ENCODE peak calls at places on chromosomes 13 and 19, in seven cellular contexts. P is thoracic aorta, N is AG09319, O is neural crest cell, S is AG04450, C is fibroblast of the aortic adventitia, K is ascending aorta. T is an unnamed sample.
A peak's percentile ranks its signal among the peaks of the same experiment; 100 is the strongest.

GRCh38 chr19:29255006-29255405 is 42.1 kb upstream of the UQCRFS1 start:
- DNase-seq in N (no peak), K (no peak), P (no peak), S (no peak), O (no peak), C (no peak), T (peak; percentile 37)

GRCh38 chr19:36972594-36972993 is 56.5 kb downstream of the ZNF568 start:
- DNase-seq in P (no peak), S (no peak), C (no peak), N (no peak), O (no peak), K (no peak), T (no peak)

GRCh38 chr19:47351545-47351944 is 2.4 kb downstream of the DHX34 start:
- DNase-seq in O (no peak), K (no peak), C (peak; percentile 32), N (no peak), P (no peak), S (no peak), T (no peak)

GRCh38 chr19:44570984-44571684 is 41.7 kb upstream of the CEACAM20 start:
- DNase-seq in O (peak; percentile 70), S (peak; percentile 67), N (peak; percentile 55), K (peak; percentile 77), C (peak; percentile 91), P (peak; percentile 35), T (no peak)

GRCh38 chr13:106348032-106348431 is 187.4 kb downstream of the EFNB2 start:
- DNase-seq in N (no peak), O (no peak), K (no peak), S (no peak), P (no peak), C (peak; percentile 13), T (no peak)

GRCh38 chr19:48529156-48529555 is 17.5 kb upstream of the LMTK3 start:
- DNase-seq in C (no peak), S (no peak), P (no peak), N (no peak), K (no peak), O (no peak), T (no peak)

GRCh38 chr19:4304509-4305252 is at the start of gene FSD1:
- DNase-seq in S (no peak), P (no peak), N (no peak), K (no peak), C (peak; percentile 42), O (peak; percentile 80), T (peak; percentile 86)

GRCh38 chr13:77176350-77176749 is 149.4 kb upstream of the FBXL3 start:
- DNase-seq in C (peak; percentile 3), K (no peak), N (no peak), S (peak; percentile 42), O (no peak), P (no peak), T (no peak)

GRCh38 chr13:100827489-100828000 is 152.9 kb upstream of the TMTC4 start:
- DNase-seq in P (no peak), S (no peak), K (no peak), N (no peak), O (no peak), C (peak; percentile 19), T (no peak)

GRCh38 chr13:43545317-43545874 is 241.4 kb downstream of the ENOX1 start:
- DNase-seq in P (no peak), N (no peak), C (peak; percentile 60), S (no peak), K (no peak), O (no peak), T (no peak)

GRCh38 chr19:2973229-2973628 is 4.1 kb upstream of the TLE6 start:
- DNase-seq in O (no peak), K (peak; percentile 73), P (no peak), C (no peak), N (no peak), S (no peak), T (no peak)

GRCh38 chr13:28819748-28820098 is 416 bp upstream of the MTUS2 start:
- DNase-seq in N (no peak), K (peak; percentile 76), S (no peak), O (peak; percentile 68), P (no peak), C (peak; percentile 4), T (peak; percentile 82)
- TF ChIP-seq CTCF in N (peak; percentile 8), K (peak; percentile 75), S (no peak), O (peak; percentile 56), P (no peak), C (peak; percentile 19), T (peak; percentile 67)

DNA sequence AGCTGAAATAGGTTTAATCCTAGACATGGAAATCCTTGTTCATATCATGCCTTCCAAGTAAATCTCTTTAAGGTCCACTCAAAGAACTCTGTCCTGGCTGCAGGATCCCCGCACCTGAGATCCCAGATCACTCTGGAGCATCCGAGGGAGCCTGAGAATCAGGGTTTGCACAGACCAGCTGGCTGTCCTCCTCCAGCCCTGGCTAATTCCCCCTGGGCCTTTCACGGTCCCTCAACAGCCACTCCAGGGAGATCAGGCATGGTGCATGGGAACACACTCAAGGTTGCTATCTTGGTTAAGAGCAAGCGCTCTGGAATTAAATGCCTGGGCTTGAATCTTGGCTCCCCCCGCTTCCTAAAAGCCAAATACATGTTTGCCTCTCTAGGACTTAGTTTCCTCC is 130.8 kb downstream of the IRS2 start:
- DNase-seq in S (no peak), C (no peak), P (no peak), K (no peak), N (no peak), O (no peak), T (no peak)
- TF ChIP-seq CTCF in S (no peak), C (no peak), P (no peak), K (no peak), N (no peak), O (no peak), T (no peak)

GRCh38 chr13:23160241-23161175 is 20.3 kb upstream of the SGCG start:
- DNase-seq in K (no peak), N (no peak), S (no peak), P (no peak), C (no peak), O (peak; percentile 13), T (no peak)
- TF ChIP-seq CTCF in K (no peak), N (no peak), S (no peak), P (no peak), C (no peak), O (no peak), T (no peak)

GRCh38 chr19:10871711-10872550 is 578 bp downstream of the CARM1 start:
- DNase-seq in N (no peak), K (peak; percentile 74), S (no peak), C (no peak), O (no peak), P (no peak), T (peak; percentile 77)
- TF ChIP-seq CTCF in N (no peak), K (no peak), S (peak; percentile 24), C (peak; percentile 33), O (peak; percentile 50), P (peak; percentile 45), T (peak; percentile 65)

GRCh38 chr19:34023381-34023780 is 148.9 kb upstream of the LSM14A start:
- DNase-seq in K (no peak), P (no peak), O (no peak), N (no peak), S (no peak), C (no peak), T (no peak)

GRCh38 chr19:34017024-34017423 is 155.3 kb upstream of the LSM14A start:
- DNase-seq in N (no peak), P (no peak), C (no peak), K (no peak), O (no peak), S (no peak), T (no peak)

DNA sequence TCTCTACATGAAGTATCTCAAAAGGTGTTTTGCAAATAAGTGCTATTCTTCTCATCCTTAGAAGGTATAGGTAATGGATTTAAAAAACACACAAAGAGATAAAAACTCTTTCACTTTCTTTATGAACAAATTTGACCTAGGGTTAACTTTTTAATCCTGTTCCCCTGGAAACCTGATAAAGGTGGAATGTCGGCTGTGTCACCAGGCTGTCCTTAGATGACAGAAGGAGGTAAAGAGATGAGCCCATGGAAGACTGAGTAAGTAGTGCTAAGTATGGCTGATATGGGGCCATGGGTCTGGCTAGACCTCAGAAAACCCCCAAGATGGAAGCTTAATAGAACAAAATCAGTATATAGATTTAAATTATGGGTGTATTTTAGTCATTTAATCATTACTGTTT is 153.8 kb upstream of the LSM14A start:
- DNase-seq in C (no peak), K (no peak), O (no peak), N (no peak), S (no peak), P (no peak), T (no peak)
- TF ChIP-seq CTCF in C (no peak), K (no peak), O (no peak), N (no peak), S (no peak), P (no peak), T (no peak)

GRCh38 chr19:55536951-55537740 is at the start of gene SBK2:
- DNase-seq in S (no peak), K (no peak), O (peak; percentile 48), P (no peak), N (no peak), C (no peak), T (no peak)
- TF ChIP-seq CTCF in S (no peak), K (no peak), O (peak; percentile 29), P (no peak), N (peak; percentile 3), C (no peak), T (peak; percentile 50)

GRCh38 chr13:51107996-51108395 is 3.1 kb downstream of the C13orf42 start:
- DNase-seq in N (no peak), K (no peak), P (no peak), O (no peak), C (no peak), S (no peak), T (no peak)
- TF ChIP-seq CTCF in N (no peak), K (no peak), P (no peak), O (no peak), C (no peak), S (no peak), T (no peak)

T was measured in type B pancreatic cell.